ENCODE peak calls at places on chromosomes 3 and 15, in ten cellular contexts. Q, V, X, F, W, R, Y, I, M and U are unnamed samples.

GRCh38 chr3:73143821-73144237 is 82.4 kb downstream of the EBLN2 start:
- ATAC-seq in Q (no peak), V (no peak), X (no peak), F (no peak), W (no peak), R (no peak), Y (no peak), I (no peak), M (peak), U (no peak)

GRCh38 chr15:39801641-39802309 is 19.1 kb upstream of the FSIP1 start:
- ATAC-seq in Q (no peak), V (no peak), X (no peak), F (peak), W (no peak), R (peak), Y (peak), I (peak), M (peak), U (no peak)

GRCh38 chr3:31218082-31218481 is 314.6 kb upstream of the STT3B start:
- ATAC-seq in Q (no peak), V (no peak), X (no peak), F (no peak), W (no peak), R (no peak), Y (no peak), I (no peak), M (no peak), U (no peak)

GRCh38 chr3:171274222-171274621 is 186.0 kb downstream of the TNIK start:
- ATAC-seq in Q (peak), V (no peak), X (no peak), F (no peak), W (no peak), R (no peak), Y (no peak), I (peak), M (no peak), U (no peak)

GRCh38 chr15:83339396-83339795 is 54.9 kb upstream of the BNC1 start:
- ATAC-seq in Q (no peak), V (no peak), X (no peak), F (no peak), W (no peak), R (no peak), Y (no peak), I (no peak), M (no peak), U (no peak)

GRCh38 chr3:186888569-186888968 is 41.8 kb upstream of the ST6GAL1 start:
- ATAC-seq in Q (no peak), V (peak), X (no peak), F (no peak), W (no peak), R (no peak), Y (no peak), I (no peak), M (no peak), U (no peak)

GRCh38 chr3:43728947-43729346 is 38.2 kb downstream of the ABHD5 start:
- ATAC-seq in Q (no peak), V (no peak), X (no peak), F (no peak), W (no peak), R (no peak), Y (no peak), I (no peak), M (no peak), U (no peak)

GRCh38 chr3:30527186-30527585 is 79.2 kb upstream of the TGFBR2 start:
- ATAC-seq in Q (no peak), V (no peak), X (no peak), F (no peak), W (no peak), R (no peak), Y (no peak), I (no peak), M (no peak), U (no peak)

GRCh38 chr3:12798559-12799179 is 2.2 kb downstream of the CAND2 start:
- ATAC-seq in Q (no peak), V (peak), X (no peak), F (no peak), W (no peak), R (no peak), Y (no peak), I (no peak), M (no peak), U (no peak)

GRCh38 chr3:142889263-142890014 is 556 bp upstream of the PCOLCE2 start:
- ATAC-seq in Q (no peak), V (no peak), X (no peak), F (no peak), W (no peak), R (no peak), Y (no peak), I (no peak), M (no peak), U (no peak)

GRCh38 chr15:65818927-65819562 is 27.0 kb upstream of the DENND4A start:
- ATAC-seq in Q (peak), V (peak), X (no peak), F (peak), W (peak), R (peak), Y (no peak), I (peak), M (peak), U (no peak)

GRCh38 chr3:42118762-42119361 is 27.7 kb downstream of the TRAK1 start:
- ATAC-seq in Q (no peak), V (peak), X (no peak), F (peak), W (peak), R (peak), Y (no peak), I (no peak), M (peak), U (no peak)

GRCh38 chr15:60648928-60649679 is 170.2 kb upstream of the ICE2 start:
- ATAC-seq in Q (peak), V (no peak), X (peak), F (peak), W (peak), R (peak), Y (no peak), I (peak), M (peak), U (no peak)

GRCh38 chr15:100902436-100903190 is 16.5 kb upstream of the LRRK1 start:
- ATAC-seq in Q (no peak), V (peak), X (peak), F (peak), W (no peak), R (peak), Y (peak), I (no peak), M (peak), U (peak)

GRCh38 chr3:53030864-53031445 is 14.9 kb downstream of the SFMBT1 start:
- ATAC-seq in Q (peak), V (no peak), X (no peak), F (peak), W (peak), R (no peak), Y (no peak), I (peak), M (no peak), U (no peak)

GRCh38 chr3:56557815-56558170 is 818 bp downstream of the CCDC66 start:
- ATAC-seq in Q (peak), V (no peak), X (no peak), F (peak), W (no peak), R (no peak), Y (no peak), I (peak), M (no peak), U (no peak)

GRCh38 chr15:90414408-90415028 is 26.5 kb downstream of the IQGAP1 start:
- ATAC-seq in Q (no peak), V (no peak), X (no peak), F (no peak), W (peak), R (no peak), Y (no peak), I (no peak), M (peak), U (no peak)

GRCh38 chr3:136906725-136907124 is 44.7 kb downstream of the NCK1 start:
- ATAC-seq in Q (no peak), V (no peak), X (no peak), F (no peak), W (no peak), R (peak), Y (no peak), I (no peak), M (no peak), U (no peak)

GRCh38 chr15:98789020-98789419 is 140.7 kb downstream of the IGF1R start:
- ATAC-seq in Q (no peak), V (no peak), X (no peak), F (no peak), W (no peak), R (no peak), Y (no peak), I (no peak), M (no peak), U (no peak)

GRCh38 chr3:168047190-168047795 is 48.4 kb downstream of the GOLIM4 start:
- ATAC-seq in Q (peak), V (peak), X (peak), F (peak), W (peak), R (peak), Y (peak), I (peak), M (peak), U (peak)

GRCh38 chr15:74992619-74993018 is 2.7 kb upstream of the SCAMP5 start:
- ATAC-seq in Q (no peak), V (no peak), X (no peak), F (no peak), W (no peak), R (no peak), Y (no peak), I (no peak), M (no peak), U (no peak)
- TF ChIP-seq CTCF in Q (no peak), V (no peak), X (no peak), F (no peak), W (no peak), R (no peak), Y (no peak), I (no peak), M (no peak), U (no peak)

DNA sequence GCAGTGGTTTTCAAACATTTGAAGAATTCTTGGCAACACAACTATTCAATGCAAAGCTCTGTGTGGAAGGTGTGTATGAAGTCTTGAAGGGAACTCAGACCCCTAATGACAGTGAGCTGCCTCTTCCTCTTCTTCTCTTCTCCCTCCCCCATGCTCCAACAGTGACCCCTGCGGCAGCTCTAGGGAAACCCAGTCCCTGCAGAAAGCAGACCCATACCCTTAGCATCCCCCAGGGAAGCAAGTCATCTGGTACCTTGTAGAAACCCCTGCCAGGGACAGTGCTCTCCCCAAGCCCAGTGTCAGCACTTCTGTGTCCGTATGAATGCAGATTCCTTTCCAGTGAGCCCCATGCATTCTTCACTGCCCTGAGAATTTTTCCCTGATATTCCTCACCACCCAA is 442.3 kb downstream of the EPHB1 start:
- ATAC-seq in Q (no peak), V (no peak), X (no peak), F (no peak), W (no peak), R (no peak), Y (no peak), I (no peak), M (no peak), U (no peak)
- TF ChIP-seq CTCF in Q (no peak), V (no peak), X (no peak), F (no peak), W (no peak), R (no peak), Y (no peak), I (no peak), M (no peak), U (no peak)

GRCh38 chr15:72231847-72232461 is 964 bp upstream of the PKM start:
- ATAC-seq in Q (peak), V (peak), X (no peak), F (peak), W (no peak), R (peak), Y (peak), I (peak), M (peak), U (peak)

GRCh38 chr15:72231066-72231846 is at the start of gene PKM:
- ATAC-seq in Q (peak), V (peak), X (peak), F (peak), W (peak), R (peak), Y (peak), I (peak), M (peak), U (peak)

GRCh38 chr15:72229076-72229946 is 1.7 kb downstream of the PKM start:
- ATAC-seq in Q (peak), V (no peak), X (no peak), F (no peak), W (no peak), R (no peak), Y (no peak), I (peak), M (no peak), U (no peak)

GRCh38 chr15:72229947-72230196 is 1.1 kb downstream of the PKM start:
- ATAC-seq in Q (no peak), V (no peak), X (no peak), F (peak), W (peak), R (no peak), Y (peak), I (no peak), M (no peak), U (no peak)

DNA sequence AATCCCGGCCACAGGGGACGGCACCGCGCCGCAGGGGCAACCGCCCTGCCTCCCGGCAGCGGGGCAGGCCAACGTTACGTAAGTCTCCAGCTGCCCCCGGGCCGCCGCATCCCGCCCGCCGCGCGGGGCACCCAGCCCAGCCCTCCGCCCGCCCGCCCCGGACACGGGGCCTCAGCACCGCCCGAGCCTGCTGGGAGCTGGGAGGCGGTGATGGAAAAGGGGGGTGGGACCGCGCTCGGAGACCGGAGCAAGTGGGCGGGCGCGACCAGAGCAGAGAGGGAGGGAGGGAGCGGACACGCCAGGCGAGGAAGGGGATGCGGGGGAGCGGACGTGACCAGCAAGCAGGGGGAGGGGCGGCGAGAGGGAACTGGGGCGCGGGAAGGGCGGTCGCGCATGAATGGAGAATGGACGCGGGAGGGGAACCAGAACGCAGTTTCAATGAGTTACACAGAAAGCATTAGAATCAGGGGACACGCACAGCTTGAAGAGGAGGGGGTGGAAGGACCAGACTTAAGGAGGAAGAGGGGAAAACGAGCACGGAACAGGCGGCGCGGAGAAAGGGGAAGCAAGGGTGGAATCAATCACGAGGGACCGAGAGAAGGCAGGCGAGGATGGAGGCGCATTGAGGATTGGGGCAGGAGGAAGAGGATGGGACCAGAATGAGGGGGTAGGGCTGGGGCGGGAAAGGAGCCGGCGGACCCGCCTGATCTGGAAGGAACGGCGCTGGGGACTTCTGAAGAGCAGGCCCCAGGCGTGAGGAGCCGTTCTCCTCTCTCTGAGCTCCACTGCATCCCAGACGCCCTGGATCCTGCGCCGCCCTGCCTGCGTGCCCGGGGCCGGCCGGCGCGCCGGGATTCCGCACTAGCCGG is 559 bp downstream of the PKM start:
- ATAC-seq in Q (no peak), V (peak), X (peak), F (peak), W (peak), R (peak), Y (peak), I (no peak), M (peak), U (peak)
- TF ChIP-seq CTCF in Q (no peak), V (peak), X (no peak), F (no peak), W (no peak), R (no peak), Y (no peak), I (no peak), M (no peak), U (no peak)

GRCh38 chr3:152379415-152380042 is 110.8 kb downstream of the MBNL1 start:
- ATAC-seq in Q (no peak), V (no peak), X (no peak), F (no peak), W (no peak), R (no peak), Y (no peak), I (no peak), M (no peak), U (no peak)

GRCh38 chr3:152382312-152383135 is 113.8 kb downstream of the MBNL1 start:
- ATAC-seq in Q (no peak), V (peak), X (no peak), F (peak), W (peak), R (no peak), Y (peak), I (no peak), M (peak), U (no peak)

GRCh38 chr3:152381881-152382295 is 113.2 kb downstream of the MBNL1 start:
- ATAC-seq in Q (no peak), V (no peak), X (no peak), F (peak), W (no peak), R (peak), Y (peak), I (no peak), M (no peak), U (no peak)

GRCh38 chr3:152377184-152377570 is 108.4 kb downstream of the MBNL1 start:
- ATAC-seq in Q (no peak), V (no peak), X (no peak), F (no peak), W (peak), R (no peak), Y (no peak), I (no peak), M (no peak), U (no peak)

DNA sequence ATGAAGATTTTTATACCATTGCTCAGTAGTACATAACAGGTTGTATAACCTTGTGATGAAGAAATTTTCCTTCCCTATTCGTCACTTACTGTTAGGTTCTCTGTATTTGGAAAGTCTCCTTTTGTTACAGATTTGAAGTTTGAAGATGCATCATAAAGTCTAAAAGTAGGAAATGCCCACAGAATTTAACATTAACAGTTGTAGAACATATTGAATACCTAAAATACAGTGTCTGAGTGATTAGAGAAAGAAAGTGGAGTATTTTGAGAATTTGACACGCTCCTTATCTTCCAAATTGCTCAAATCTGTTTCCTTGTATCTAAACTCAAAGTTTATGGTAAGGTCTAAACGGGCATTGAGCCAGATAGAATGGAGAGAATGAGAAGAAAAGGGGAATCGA is 111.3 kb downstream of the MBNL1 start:
- ATAC-seq in Q (no peak), V (no peak), X (no peak), F (no peak), W (no peak), R (no peak), Y (no peak), I (no peak), M (no peak), U (no peak)
- TF ChIP-seq CTCF in Q (no peak), V (no peak), X (no peak), F (no peak), W (no peak), R (no peak), Y (no peak), I (no peak), M (no peak), U (no peak)

GRCh38 chr3:65411367-65411766 is 627.4 kb downstream of the MAGI1 start:
- ATAC-seq in Q (no peak), V (no peak), X (no peak), F (no peak), W (no peak), R (no peak), Y (no peak), I (no peak), M (no peak), U (no peak)

GRCh38 chr3:65408531-65409181 is 630.1 kb downstream of the MAGI1 start:
- ATAC-seq in Q (no peak), V (peak), X (no peak), F (no peak), W (no peak), R (no peak), Y (no peak), I (no peak), M (no peak), U (no peak)

DNA sequence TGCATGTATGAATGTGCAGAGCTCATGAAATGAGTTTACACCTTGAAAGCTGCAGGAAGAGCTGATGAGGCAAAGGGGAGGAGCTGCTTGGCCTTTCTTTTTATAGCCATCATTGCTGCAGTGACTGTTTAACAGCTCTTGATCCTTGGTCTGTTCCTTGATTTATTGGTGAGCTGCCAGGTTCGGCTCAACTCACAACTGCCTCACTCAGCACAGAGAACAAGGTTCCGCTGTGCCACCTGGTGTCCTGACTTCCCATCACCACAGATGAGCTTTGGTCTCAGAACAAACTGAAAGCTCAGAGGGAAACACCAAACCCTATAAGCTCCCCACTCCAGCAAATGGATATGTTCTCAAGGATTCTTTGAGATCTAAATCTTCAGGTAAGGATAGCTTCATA is 626.1 kb downstream of the MAGI1 start:
- ATAC-seq in Q (no peak), V (peak), X (no peak), F (peak), W (no peak), R (peak), Y (peak), I (no peak), M (peak), U (no peak)
- TF ChIP-seq CTCF in Q (no peak), V (peak), X (no peak), F (no peak), W (no peak), R (no peak), Y (no peak), I (no peak), M (no peak), U (peak)